ENCODE peak calls at places on chromosome 20, in seven cellular contexts. One of them, this sample, is unnamed.

GRCh38 chr20:62426678-62427077 is 661 bp downstream of the RBBP8NL start:
- DNase-seq in neuronal stem cell: no peak
- DNase-seq in H1: peak
- DNase-seq in mesenchymal stem cell: no peak
- DNase-seq in mesendoderm: peak
- DNase-seq in IMR-90: no peak
- DNase-seq in trophoblast cell: peak
- DNase-seq in this sample: peak

GRCh38 chr20:47347661-47348462 is 8.6 kb downstream of the ZMYND8 start:
- DNase-seq in neuronal stem cell: no peak
- DNase-seq in H1: no peak
- DNase-seq in mesenchymal stem cell: no peak
- DNase-seq in mesendoderm: no peak
- DNase-seq in IMR-90: no peak
- DNase-seq in trophoblast cell: no peak
- DNase-seq in this sample: no peak

GRCh38 chr20:64148581-64148980 is 15.7 kb upstream of the MYT1 start:
- DNase-seq in neuronal stem cell: no peak
- DNase-seq in H1: no peak
- DNase-seq in mesenchymal stem cell: no peak
- DNase-seq in mesendoderm: no peak
- DNase-seq in IMR-90: no peak
- DNase-seq in trophoblast cell: no peak
- DNase-seq in this sample: no peak

GRCh38 chr20:57485770-57486169 is 39.2 kb downstream of the CTCFL start:
- DNase-seq in neuronal stem cell: no peak
- DNase-seq in H1: no peak
- DNase-seq in mesenchymal stem cell: no peak
- DNase-seq in mesendoderm: no peak
- DNase-seq in IMR-90: no peak
- DNase-seq in trophoblast cell: no peak
- DNase-seq in this sample: no peak

GRCh38 chr20:63495771-63496403 is 3.0 kb downstream of the EEF1A2 start:
- DNase-seq in neuronal stem cell: peak
- DNase-seq in H1: peak
- DNase-seq in mesenchymal stem cell: peak
- DNase-seq in mesendoderm: peak
- DNase-seq in IMR-90: peak
- DNase-seq in trophoblast cell: no peak
- DNase-seq in this sample: peak

GRCh38 chr20:45823949-45824835 is 2.9 kb downstream of the TNNC2 start:
- DNase-seq in neuronal stem cell: no peak
- DNase-seq in H1: peak
- DNase-seq in mesenchymal stem cell: peak
- DNase-seq in mesendoderm: peak
- DNase-seq in IMR-90: no peak
- DNase-seq in trophoblast cell: peak
- DNase-seq in this sample: peak

GRCh38 chr20:51198876-51199523 is 176.1 kb upstream of the KCNG1 start:
- DNase-seq in neuronal stem cell: no peak
- DNase-seq in H1: no peak
- DNase-seq in mesenchymal stem cell: no peak
- DNase-seq in mesendoderm: no peak
- DNase-seq in IMR-90: no peak
- DNase-seq in trophoblast cell: no peak
- DNase-seq in this sample: no peak

GRCh38 chr20:51339721-51340450 is 202.6 kb downstream of the NFATC2 start:
- DNase-seq in neuronal stem cell: no peak
- DNase-seq in H1: no peak
- DNase-seq in mesenchymal stem cell: peak
- DNase-seq in mesendoderm: no peak
- DNase-seq in IMR-90: no peak
- DNase-seq in trophoblast cell: no peak
- DNase-seq in this sample: no peak

GRCh38 chr20:15491564-15491963 is 1081.7 kb downstream of the KIF16B start:
- DNase-seq in neuronal stem cell: no peak
- DNase-seq in H1: peak
- DNase-seq in mesenchymal stem cell: no peak
- DNase-seq in mesendoderm: peak
- DNase-seq in IMR-90: no peak
- DNase-seq in trophoblast cell: no peak
- DNase-seq in this sample: peak

GRCh38 chr20:63472159-63472811 is at the start of gene KCNQ2:
- DNase-seq in neuronal stem cell: no peak
- DNase-seq in H1: no peak
- DNase-seq in mesenchymal stem cell: no peak
- DNase-seq in mesendoderm: peak
- DNase-seq in IMR-90: no peak
- DNase-seq in trophoblast cell: no peak
- DNase-seq in this sample: peak

GRCh38 chr20:32780749-32781402 is 18.7 kb downstream of the DNMT3B start:
- DNase-seq in neuronal stem cell: peak
- DNase-seq in H1: no peak
- DNase-seq in mesenchymal stem cell: no peak
- DNase-seq in mesendoderm: peak
- DNase-seq in IMR-90: no peak
- DNase-seq in trophoblast cell: no peak
- DNase-seq in this sample: peak

GRCh38 chr20:41004561-41005360 is 23.9 kb upstream of the TOP1 start:
- DNase-seq in neuronal stem cell: no peak
- DNase-seq in H1: no peak
- DNase-seq in mesenchymal stem cell: peak
- DNase-seq in mesendoderm: no peak
- DNase-seq in IMR-90: peak
- DNase-seq in trophoblast cell: no peak
- DNase-seq in this sample: no peak

GRCh38 chr20:41003143-41003932 is 25.3 kb upstream of the TOP1 start:
- DNase-seq in neuronal stem cell: no peak
- DNase-seq in H1: no peak
- DNase-seq in mesenchymal stem cell: peak
- DNase-seq in mesendoderm: peak
- DNase-seq in IMR-90: peak
- DNase-seq in trophoblast cell: peak
- DNase-seq in this sample: peak

GRCh38 chr20:41000628-41001027 is 28.0 kb upstream of the TOP1 start:
- DNase-seq in neuronal stem cell: no peak
- DNase-seq in H1: no peak
- DNase-seq in mesenchymal stem cell: no peak
- DNase-seq in mesendoderm: no peak
- DNase-seq in IMR-90: no peak
- DNase-seq in trophoblast cell: no peak
- DNase-seq in this sample: no peak

GRCh38 chr20:41001497-41001896 is 27.1 kb upstream of the TOP1 start:
- DNase-seq in neuronal stem cell: no peak
- DNase-seq in H1: no peak
- DNase-seq in mesenchymal stem cell: peak
- DNase-seq in mesendoderm: no peak
- DNase-seq in IMR-90: peak
- DNase-seq in trophoblast cell: no peak
- DNase-seq in this sample: no peak

DNA sequence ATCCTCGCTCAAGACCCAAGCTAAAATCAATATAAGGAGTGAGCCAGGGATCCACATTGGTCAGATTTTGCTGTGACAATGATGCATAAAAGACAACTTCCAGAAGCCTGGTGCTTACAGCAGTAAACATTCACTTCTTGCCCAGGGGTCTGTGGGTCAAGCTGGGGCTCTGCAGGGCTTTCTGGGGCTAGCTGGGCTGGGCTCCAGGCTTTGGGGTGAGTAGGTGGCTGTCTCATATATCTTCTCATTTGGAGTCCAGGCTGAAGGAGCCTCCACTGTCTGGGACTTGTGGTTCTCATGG is 25.8 kb upstream of the TOP1 start:
- DNase-seq in neuronal stem cell: no peak
- DNase-seq in H1: no peak
- DNase-seq in mesenchymal stem cell: no peak
- DNase-seq in mesendoderm: no peak
- DNase-seq in IMR-90: no peak
- DNase-seq in trophoblast cell: no peak
- DNase-seq in this sample: no peak
- H3K18ac ChIP-seq in neuronal stem cell: no peak
- H3K18ac ChIP-seq in H1: no peak
- H3K18ac ChIP-seq in mesenchymal stem cell: peak
- H3K18ac ChIP-seq in mesendoderm: peak
- H3K18ac ChIP-seq in IMR-90: peak
- H3K18ac ChIP-seq in trophoblast cell: no peak
- H3K18ac ChIP-seq in this sample: no peak

DNA sequence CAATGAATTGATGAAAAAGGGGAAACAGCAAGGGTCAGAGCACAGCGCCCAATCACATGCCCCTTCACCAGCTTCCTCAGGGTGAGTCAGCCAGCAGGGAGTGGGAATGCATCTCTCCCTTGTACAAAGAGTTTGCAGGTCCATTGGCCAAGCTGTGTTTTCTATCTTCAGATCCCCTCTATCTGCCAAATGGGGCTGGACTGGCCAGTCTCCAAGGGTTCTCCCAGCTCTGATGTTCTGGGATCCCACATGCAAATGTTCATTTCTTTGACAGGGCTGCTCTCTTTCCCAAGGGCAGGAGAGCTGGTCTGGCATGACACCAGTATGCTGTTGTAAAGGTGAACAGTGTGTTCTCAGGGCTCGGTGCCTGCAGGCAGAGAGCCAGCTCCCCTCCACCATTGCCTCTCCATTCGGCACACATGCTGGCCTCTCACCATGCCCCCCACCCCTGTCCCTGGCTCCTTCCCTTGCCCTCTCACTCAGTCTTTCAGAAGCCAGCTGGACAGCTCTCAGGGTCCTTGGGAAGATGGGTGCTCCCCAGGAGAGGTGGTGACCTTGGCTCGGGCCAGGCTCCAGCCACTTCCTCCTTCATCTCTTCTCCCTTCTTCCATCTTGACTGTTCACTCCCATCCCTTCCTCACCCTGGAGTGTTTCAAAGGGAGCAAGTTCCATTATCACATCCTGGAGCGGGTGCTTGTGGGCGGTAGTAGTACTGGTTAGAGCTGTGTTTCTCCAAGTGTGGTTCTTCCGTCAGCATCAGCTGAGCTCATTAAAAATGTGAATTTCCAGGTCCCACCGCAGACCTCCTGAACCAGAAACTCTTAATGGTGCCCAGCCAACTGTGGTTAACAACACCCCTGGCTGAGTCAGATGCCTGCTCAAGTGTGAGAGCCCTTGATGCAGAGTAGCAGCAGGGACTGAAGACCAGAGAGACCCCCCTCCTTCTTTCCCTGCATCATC is 24.7 kb downstream of the ANGPT4 start:
- DNase-seq in neuronal stem cell: no peak
- DNase-seq in H1: no peak
- DNase-seq in mesenchymal stem cell: no peak
- DNase-seq in mesendoderm: no peak
- DNase-seq in IMR-90: no peak
- DNase-seq in trophoblast cell: no peak
- DNase-seq in this sample: no peak
- H2AK5ac ChIP-seq in neuronal stem cell: no peak
- H2AK5ac ChIP-seq in H1: no peak
- H2AK5ac ChIP-seq in mesenchymal stem cell: no peak
- H2AK5ac ChIP-seq in mesendoderm: no peak
- H2AK5ac ChIP-seq in IMR-90: no peak
- H2AK5ac ChIP-seq in trophoblast cell: no peak
- H2AK5ac ChIP-seq in this sample: no peak

GRCh38 chr20:9128586-9128985 is 59.7 kb downstream of the PLCB4 start:
- DNase-seq in neuronal stem cell: no peak
- DNase-seq in H1: no peak
- DNase-seq in mesenchymal stem cell: no peak
- DNase-seq in mesendoderm: no peak
- DNase-seq in IMR-90: no peak
- DNase-seq in trophoblast cell: no peak
- DNase-seq in this sample: no peak

GRCh38 chr20:9130407-9130995 is 61.6 kb downstream of the PLCB4 start:
- DNase-seq in neuronal stem cell: no peak
- DNase-seq in H1: no peak
- DNase-seq in mesenchymal stem cell: peak
- DNase-seq in mesendoderm: no peak
- DNase-seq in IMR-90: peak
- DNase-seq in trophoblast cell: no peak
- DNase-seq in this sample: no peak

GRCh38 chr20:9129756-9130155 is 60.9 kb downstream of the PLCB4 start:
- DNase-seq in neuronal stem cell: no peak
- DNase-seq in H1: no peak
- DNase-seq in mesenchymal stem cell: no peak
- DNase-seq in mesendoderm: no peak
- DNase-seq in IMR-90: no peak
- DNase-seq in trophoblast cell: no peak
- DNase-seq in this sample: no peak

GRCh38 chr20:9136114-9136513 is 67.2 kb downstream of the PLCB4 start:
- DNase-seq in neuronal stem cell: no peak
- DNase-seq in H1: no peak
- DNase-seq in mesenchymal stem cell: no peak
- DNase-seq in mesendoderm: no peak
- DNase-seq in IMR-90: no peak
- DNase-seq in trophoblast cell: no peak
- DNase-seq in this sample: no peak

DNA sequence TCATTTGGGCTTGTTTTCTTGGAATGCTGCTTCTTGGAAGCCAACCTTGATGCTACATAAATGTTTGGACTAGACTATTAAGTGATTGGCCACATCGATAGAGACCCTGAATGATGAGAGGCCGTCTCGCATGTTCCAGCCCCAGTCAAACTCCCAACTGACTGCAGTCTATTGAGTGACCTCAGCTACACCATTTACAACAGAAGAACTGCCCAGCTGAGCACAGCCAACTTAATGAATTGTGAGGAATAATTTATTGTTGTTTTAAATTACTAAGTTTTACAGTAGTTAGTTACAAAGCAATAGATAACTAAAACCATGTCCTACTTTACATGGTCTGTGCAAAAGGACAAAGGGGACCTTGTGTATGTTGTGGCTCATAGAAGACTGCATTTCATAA is 63.0 kb downstream of the PLCB4 start:
- DNase-seq in neuronal stem cell: no peak
- DNase-seq in H1: no peak
- DNase-seq in mesenchymal stem cell: no peak
- DNase-seq in mesendoderm: no peak
- DNase-seq in IMR-90: no peak
- DNase-seq in trophoblast cell: no peak
- DNase-seq in this sample: no peak
- H3K18ac ChIP-seq in neuronal stem cell: no peak
- H3K18ac ChIP-seq in H1: no peak
- H3K18ac ChIP-seq in mesenchymal stem cell: no peak
- H3K18ac ChIP-seq in mesendoderm: no peak
- H3K18ac ChIP-seq in IMR-90: no peak
- H3K18ac ChIP-seq in trophoblast cell: no peak
- H3K18ac ChIP-seq in this sample: no peak

DNA sequence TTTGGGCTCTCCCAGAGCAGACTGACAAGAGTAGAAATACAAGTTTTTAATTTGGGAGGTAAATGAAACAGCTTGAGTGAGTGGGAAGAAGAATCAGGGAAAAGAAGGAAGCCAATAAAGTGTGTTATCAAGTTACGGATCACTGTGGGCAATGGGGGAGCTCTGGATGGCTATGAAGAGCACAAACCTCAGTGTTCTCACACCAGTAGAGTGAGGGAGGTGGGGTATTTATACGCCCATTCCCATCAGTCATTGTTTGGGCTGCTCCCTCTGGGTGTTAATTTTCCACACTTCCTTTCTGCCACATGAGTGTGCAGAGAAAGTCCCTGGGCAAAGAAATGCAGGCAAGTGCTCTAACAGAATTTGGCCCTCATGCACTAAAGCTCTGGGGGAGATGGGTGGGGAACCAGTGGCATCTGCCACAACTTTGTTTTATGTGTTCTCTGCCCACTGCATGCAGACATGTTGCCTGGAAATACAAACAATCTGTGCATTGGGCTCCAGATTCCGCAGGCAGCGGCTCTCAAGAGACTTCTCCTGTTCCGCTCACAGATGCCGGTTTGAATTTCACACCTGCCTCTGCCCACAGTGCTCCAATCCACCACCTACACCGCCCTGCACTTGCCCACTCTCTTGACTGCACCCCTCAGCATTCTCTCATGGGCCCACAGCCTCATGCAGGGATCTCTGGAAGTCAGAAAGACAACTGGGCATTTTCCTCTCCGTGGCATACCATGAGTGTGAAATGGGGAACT is 211.1 kb upstream of the RNF24 start:
- DNase-seq in neuronal stem cell: no peak
- DNase-seq in H1: no peak
- DNase-seq in mesenchymal stem cell: no peak
- DNase-seq in mesendoderm: no peak
- DNase-seq in IMR-90: no peak
- DNase-seq in trophoblast cell: no peak
- DNase-seq in this sample: no peak
- H2AK5ac ChIP-seq in neuronal stem cell: peak
- H2AK5ac ChIP-seq in H1: no peak
- H2AK5ac ChIP-seq in mesenchymal stem cell: no peak
- H2AK5ac ChIP-seq in mesendoderm: no peak
- H2AK5ac ChIP-seq in IMR-90: peak
- H2AK5ac ChIP-seq in trophoblast cell: no peak
- H2AK5ac ChIP-seq in this sample: no peak

This sample was measured in H9.